ENCODE peak calls at places on chromosome 13, in seven cellular contexts. S, L, F, D, Z, N and T are unnamed samples.

GRCh38 chr13:24004142-24004541 is 106.8 kb upstream of the C1QTNF9B start:
- DNase-seq in L (no peak), F (no peak), D (no peak), Z (no peak), N (no peak), S (no peak), T (no peak)

GRCh38 chr13:47277774-47278173 is 380.9 kb upstream of the HTR2A start:
- DNase-seq in D (no peak), F (no peak), S (no peak), Z (no peak), N (no peak), L (no peak), T (no peak)

GRCh38 chr13:107413005-107413404 is 802.3 kb downstream of the LIG4 start:
- DNase-seq in N (no peak), D (no peak), L (no peak), F (no peak), S (no peak), Z (no peak), T (no peak)

GRCh38 chr13:103517066-103517767 is 451.0 kb upstream of the SLC10A2 start:
- DNase-seq in D (no peak), N (no peak), L (no peak), Z (no peak), F (no peak), S (no peak), T (no peak)

GRCh38 chr13:50030315-50030714 is 15.1 kb downstream of the KCNRG start:
- DNase-seq in D (no peak), N (no peak), L (no peak), Z (no peak), S (no peak), F (no peak), T (no peak)

GRCh38 chr13:30785146-30785845 is 50.0 kb downstream of the ALOX5AP start:
- DNase-seq in N (no peak), Z (no peak), F (no peak), D (peak), L (no peak), S (no peak), T (no peak)

GRCh38 chr13:87999141-87999765 is 328.1 kb downstream of the SLITRK5 start:
- DNase-seq in S (no peak), D (no peak), L (no peak), N (no peak), Z (no peak), F (no peak), T (no peak)

GRCh38 chr13:93547886-93548285 is 321.3 kb downstream of the GPC6 start:
- DNase-seq in S (no peak), F (no peak), D (no peak), L (no peak), N (no peak), Z (no peak), T (no peak)

GRCh38 chr13:113853518-113854237 is 10.2 kb downstream of the GAS6 start:
- DNase-seq in N (no peak), Z (no peak), L (no peak), S (peak), F (no peak), D (no peak), T (peak)

GRCh38 chr13:21546372-21546771 is 57.6 kb downstream of the MICU2 start:
- DNase-seq in D (no peak), L (no peak), F (no peak), N (no peak), S (no peak), Z (no peak), T (no peak)

GRCh38 chr13:51862965-51863364 is 1.2 kb downstream of the CCDC70 start:
- DNase-seq in S (no peak), Z (no peak), F (no peak), L (no peak), D (no peak), N (no peak), T (no peak)

GRCh38 chr13:83819611-83820010 is 62.7 kb downstream of the SLITRK1 start:
- DNase-seq in Z (no peak), D (no peak), F (no peak), L (no peak), N (no peak), S (no peak), T (no peak)

GRCh38 chr13:33639640-33640080 is 178.3 kb upstream of the RFC3 start:
- DNase-seq in N (no peak), F (no peak), Z (no peak), D (no peak), L (no peak), S (no peak), T (no peak)

GRCh38 chr13:29920018-29920643 is 69.7 kb upstream of the UBL3 start:
- DNase-seq in L (no peak), N (no peak), F (no peak), D (no peak), Z (no peak), S (no peak), T (no peak)

GRCh38 chr13:28558126-28558525 is 63.2 kb upstream of the FLT1 start:
- DNase-seq in L (no peak), N (no peak), D (no peak), F (no peak), Z (no peak), S (no peak), T (no peak)

GRCh38 chr13:28251462-28251861 is 113.1 kb downstream of the PAN3 start:
- DNase-seq in N (no peak), S (no peak), Z (no peak), D (no peak), F (no peak), L (no peak), T (no peak)

GRCh38 chr13:48302920-48303330 is 626 bp upstream of the RB1 start:
- DNase-seq in L (no peak), D (no peak), Z (no peak), N (no peak), F (no peak), S (no peak), T (no peak)

GRCh38 chr13:74554581-74555290 is 420.5 kb upstream of the KLF12 start:
- DNase-seq in N (no peak), F (no peak), D (no peak), Z (no peak), L (no peak), S (no peak), T (no peak)

GRCh38 chr13:109126973-109127615 is 497.7 kb downstream of the MYO16 start:
- DNase-seq in Z (no peak), D (no peak), L (no peak), F (no peak), S (no peak), N (no peak), T (no peak)

GRCh38 chr13:63901630-63902029 is 2486.0 kb upstream of the PCDH20 start:
- DNase-seq in D (no peak), N (no peak), L (no peak), F (no peak), Z (no peak), S (no peak), T (no peak)

GRCh38 chr13:84139561-84140158 is 257.4 kb upstream of the SLITRK1 start:
- DNase-seq in S (no peak), L (no peak), Z (no peak), N (no peak), D (no peak), F (no peak), T (no peak)

GRCh38 chr13:99892189-99892588 is 79.4 kb downstream of the ZIC5 start:
- DNase-seq in N (no peak), S (peak), F (no peak), D (no peak), Z (no peak), L (no peak), T (no peak)

GRCh38 chr13:22517544-22517943 is 663.2 kb upstream of the SGCG start:
- DNase-seq in L (no peak), F (no peak), D (peak), S (no peak), Z (no peak), N (no peak), T (no peak)

GRCh38 chr13:65133094-65133493 is 2097.0 kb downstream of the PCDH9 start:
- DNase-seq in S (no peak), D (no peak), F (no peak), Z (no peak), L (no peak), N (no peak), T (no peak)

GRCh38 chr13:94972262-94972661 is 259.9 kb upstream of the SOX21 start:
- DNase-seq in F (no peak), N (no peak), D (no peak), Z (no peak), S (no peak), L (no peak), T (no peak)

GRCh38 chr13:99228737-99229691 is 28.4 kb downstream of the UBAC2 start:
- DNase-seq in F (no peak), Z (no peak), L (no peak), D (no peak), N (no peak), S (no peak), T (no peak)